ENCODE peak calls at places on chromosomes 5 and 9, in eight cellular contexts. E is NB4; H is effector memory CD4-positive, alpha-beta T cell; G is HFF-Myc; I is stomach; P is cardiac fibroblast; B is fibroblast of pulmonary artery; Y is foreskin fibroblast. K is an unnamed sample.

GRCh38 chr5:174008922-174009321 is 20.0 kb downstream of the C5orf47 start:
- DNase-seq in E (no peak), H (no peak), G (no peak), I (no peak), P (no peak), B (no peak), Y (no peak), K (no peak)

GRCh38 chr5:92599217-92599810 is 981.7 kb downstream of the NR2F1-AS1 start:
- DNase-seq in E (peak; percentile 8), H (no peak), G (peak; percentile 26), I (no peak), P (no peak), B (no peak), Y (peak; percentile 75), K (no peak)

GRCh38 chr9:35552837-35553236 is 52.2 kb upstream of the TESK1 start:
- DNase-seq in E (no peak), H (no peak), G (no peak), I (no peak), P (peak; percentile 29), B (no peak), Y (peak; percentile 50), K (no peak)

GRCh38 chr9:9950813-9951212 is 662.0 kb downstream of the PTPRD start:
- DNase-seq in E (no peak), H (no peak), G (no peak), I (no peak), P (no peak), B (no peak), Y (no peak), K (peak; percentile 1)

GRCh38 chr5:176547811-176548210 is 1.3 kb upstream of the CDHR2 start:
- DNase-seq in E (peak; percentile 31), H (no peak), G (no peak), I (peak; percentile 58), P (peak; percentile 55), B (no peak), Y (no peak), K (no peak)

GRCh38 chr9:120923620-120924328 is 2.8 kb downstream of the TRAF1 start:
- DNase-seq in E (no peak), H (no peak), G (no peak), I (no peak), P (no peak), B (no peak), Y (no peak), K (no peak)

GRCh38 chr5:138657360-138657759 is 82.2 kb upstream of the HSPA9 start:
- DNase-seq in E (no peak), H (no peak), G (no peak), I (no peak), P (no peak), B (no peak), Y (no peak), K (no peak)

GRCh38 chr9:129473523-129474244 is 147.2 kb downstream of the C9orf50 start:
- DNase-seq in E (no peak), H (no peak), G (no peak), I (no peak), P (peak; percentile 43), B (peak; percentile 71), Y (peak; percentile 93), K (no peak)

GRCh38 chr9:116717150-116717549 is 30.0 kb downstream of the TRIM32 start:
- DNase-seq in E (no peak), H (no peak), G (no peak), I (no peak), P (peak; percentile 40), B (no peak), Y (peak; percentile 58), K (peak; percentile 16)

GRCh38 chr5:40383719-40384651 is 295.7 kb upstream of the PTGER4 start:
- DNase-seq in E (no peak), H (no peak), G (no peak), I (no peak), P (peak; percentile 89), B (peak; percentile 64), Y (peak; percentile 77), K (no peak)

GRCh38 chr5:68771747-68772146 is 322.1 kb upstream of the SLC30A5 start:
- DNase-seq in E (no peak), H (no peak), G (no peak), I (no peak), P (no peak), B (no peak), Y (no peak), K (no peak)

GRCh38 chr9:7523644-7524043 is 275.9 kb downstream of the DMAC1 start:
- DNase-seq in E (no peak), H (no peak), G (no peak), I (no peak), P (no peak), B (no peak), Y (no peak), K (no peak)

GRCh38 chr5:80372780-80373179 is 35.1 kb upstream of the ZFYVE16 start:
- DNase-seq in E (no peak), H (no peak), G (no peak), I (no peak), P (no peak), B (no peak), Y (no peak), K (no peak)

GRCh38 chr5:150068071-150068470 is 18.3 kb downstream of the CSF1R start:
- DNase-seq in E (no peak), H (no peak), G (no peak), I (no peak), P (no peak), B (no peak), Y (no peak), K (no peak)

GRCh38 chr5:90940227-90940995 is 381.8 kb downstream of the ADGRV1 start:
- DNase-seq in E (no peak), H (no peak), G (peak; percentile 25), I (no peak), P (peak; percentile 63), B (peak; percentile 46), Y (peak; percentile 60), K (peak; percentile 11)

GRCh38 chr5:139443766-139444473 is 4.6 kb upstream of the DNAJC18 start:
- DNase-seq in E (no peak), H (no peak), G (peak; percentile 90), I (no peak), P (peak; percentile 68), B (peak; percentile 54), Y (peak; percentile 84), K (no peak)

GRCh38 chr5:58114324-58114723 is 345.6 kb downstream of the PLK2 start:
- DNase-seq in E (no peak), H (no peak), G (no peak), I (no peak), P (peak; percentile 85), B (peak; percentile 53), Y (peak; percentile 78), K (peak; percentile 49)

GRCh38 chr9:100554935-100555401 is 22.9 kb upstream of the CAVIN4 start:
- DNase-seq in E (no peak), H (no peak), G (no peak), I (no peak), P (peak; percentile 55), B (peak; percentile 40), Y (peak; percentile 17), K (peak; percentile 41)

GRCh38 chr9:110850401-110851135 is 182.0 kb downstream of the MUSK start:
- DNase-seq in E (peak; percentile 8), H (no peak), G (no peak), I (no peak), P (no peak), B (no peak), Y (no peak), K (no peak)

GRCh38 chr5:51273871-51274270 is 109.4 kb upstream of the ISL1 start:
- DNase-seq in E (no peak), H (no peak), G (no peak), I (no peak), P (no peak), B (no peak), Y (no peak), K (no peak)

DNA sequence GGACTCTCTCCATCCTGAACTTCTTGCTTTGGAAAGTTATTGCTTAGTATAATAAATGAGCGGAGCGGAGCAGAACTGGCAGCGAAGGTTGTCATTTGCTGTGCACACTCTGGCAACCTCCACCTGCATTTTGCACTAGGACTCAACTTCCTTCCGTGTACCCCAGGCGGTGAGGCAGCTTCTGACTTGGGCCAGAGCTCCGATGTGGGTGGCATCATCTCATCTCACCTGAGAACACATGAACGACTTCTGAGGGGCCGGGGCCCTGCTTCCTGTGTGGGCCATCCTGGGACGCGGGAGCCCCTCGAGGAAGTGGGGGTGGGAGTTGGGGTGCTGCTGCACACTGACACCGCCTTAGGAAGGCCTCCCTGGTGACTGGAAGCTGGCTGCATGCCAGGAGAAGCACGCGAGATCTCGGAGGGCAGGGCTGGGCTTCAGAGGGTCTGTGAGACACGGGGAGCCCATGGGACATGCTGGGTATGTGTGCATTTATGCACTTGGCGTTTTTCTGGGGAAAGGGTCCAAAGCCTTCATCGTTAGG is 56.5 kb upstream of the COL5A1 start:
- DNase-seq in E (no peak), H (no peak), G (no peak), I (no peak), P (no peak), B (no peak), Y (no peak), K (no peak)
- H3K4me3 ChIP-seq in E (no peak overlapping the region), H (no peak overlapping the region), G (no peak overlapping the region), I (no peak overlapping the region), P (no peak overlapping the region), B (no peak overlapping the region), Y (no peak overlapping the region), K (no peak overlapping the region)

GRCh38 chr9:89179535-89179919 is 909 bp upstream of the SHC3 start:
- DNase-seq in E (no peak), H (no peak), G (no peak), I (no peak), P (peak; percentile 65), B (peak; percentile 70), Y (peak; percentile 35), K (no peak)
- H3K4me3 ChIP-seq in E (peak overlapping the region; percentile 78), H (peak overlapping the region; percentile 11), G (peak overlapping the region; percentile 40), I (peak overlapping the region; percentile 35), P (peak overlapping the region; percentile 41), B (peak overlapping the region; percentile 59), Y (peak overlapping the region; percentile 47), K (peak overlapping the region; percentile 45)

DNA sequence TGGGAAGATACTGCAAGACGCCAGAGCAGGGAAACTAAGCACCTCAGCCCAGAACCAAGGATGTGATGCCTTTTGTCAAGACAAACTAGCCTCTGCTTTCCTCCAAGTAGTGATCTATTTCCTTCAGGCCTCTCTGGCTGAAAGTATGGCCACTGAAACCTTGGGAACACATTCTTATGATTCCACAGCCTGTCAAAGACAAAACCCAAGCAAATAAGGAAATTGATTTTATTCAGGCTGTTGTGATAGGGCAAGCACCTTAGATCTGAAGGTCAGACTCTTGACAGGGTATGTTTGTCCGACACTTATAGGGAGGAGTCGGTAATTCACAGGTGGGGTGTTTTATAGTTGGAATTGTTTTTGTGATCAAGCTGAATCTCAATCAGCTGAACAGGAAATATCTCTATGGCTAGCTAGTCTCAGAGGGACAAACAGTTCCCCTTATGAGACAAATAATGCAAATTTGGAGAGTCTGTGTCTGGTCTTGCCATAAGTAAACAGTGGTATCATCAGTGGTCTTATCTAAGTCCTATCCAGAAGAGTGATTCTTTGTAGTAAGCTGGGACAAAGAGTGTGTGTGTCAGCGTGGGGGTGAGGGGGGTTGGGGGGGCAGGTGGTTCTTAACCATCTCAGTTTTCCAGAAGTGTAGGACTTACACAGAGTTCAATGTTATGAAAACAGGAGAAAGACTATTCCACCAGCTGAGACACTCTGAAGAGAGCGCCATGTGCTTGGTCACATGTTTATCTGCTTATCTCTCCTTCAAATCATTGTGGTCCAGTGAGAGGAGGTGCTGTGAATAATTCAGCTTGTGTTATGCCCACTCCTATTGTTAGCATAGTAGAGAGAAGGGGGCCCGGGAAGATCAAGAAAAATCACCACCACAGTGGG is 6.7 kb upstream of the ZCCHC10 start:
- DNase-seq in E (peak; percentile 25), H (no peak), G (no peak), I (no peak), P (no peak), B (no peak), Y (no peak), K (no peak)
- H3K4me3 ChIP-seq in E (no peak overlapping the region), H (no peak overlapping the region), G (no peak overlapping the region), I (no peak overlapping the region), P (no peak overlapping the region), B (no peak overlapping the region), Y (no peak overlapping the region), K (no peak overlapping the region)

GRCh38 chr5:14667290-14667689 is 2.8 kb downstream of the OTULIN start:
- DNase-seq in E (no peak), H (no peak), G (no peak), I (no peak), P (no peak), B (no peak), Y (no peak), K (no peak)
- H3K4me3 ChIP-seq in E (no peak overlapping the region), H (peak overlapping the region; percentile 11), G (no peak overlapping the region), I (no peak overlapping the region), P (no peak overlapping the region), B (no peak overlapping the region), Y (no peak overlapping the region), K (no peak overlapping the region)

K was measured in skeletal muscle cell.